ENCODE peak calls at places on chromosomes 11 and 22, in six cellular contexts. N, A, O, H, Z and D are unnamed samples.

GRCh38 chr11:116498161-116498560 is 274.6 kb downstream of the BUD13 start:
- DNase-seq in N (no peak), A (no peak), O (no peak), H (no peak), Z (no peak), D (no peak)

GRCh38 chr11:61854206-61854875 is 26.2 kb downstream of the FADS2 start:
- DNase-seq in N (no peak), A (no peak), O (no peak), H (no peak), Z (no peak), D (no peak)

GRCh38 chr22:47175761-47176359 is 413.4 kb downstream of the TBC1D22A start:
- DNase-seq in N (no peak), A (no peak), O (peak; percentile 45), H (no peak), Z (peak; percentile 8), D (no peak)

GRCh38 chr11:102760355-102761035 is 19.9 kb downstream of the MMP10 start:
- DNase-seq in N (peak; percentile 99), A (no peak), O (no peak), H (peak; percentile 23), Z (no peak), D (peak; percentile 98)

GRCh38 chr11:117010808-117011540 is 87.3 kb downstream of the SIK3 start:
- DNase-seq in N (peak; percentile 89), A (no peak), O (no peak), H (no peak), Z (no peak), D (peak; percentile 95)

GRCh38 chr11:14687943-14688627 is 44.5 kb downstream of the PDE3B start:
- DNase-seq in N (no peak), A (no peak), O (no peak), H (no peak), Z (no peak), D (no peak)

GRCh38 chr11:69364901-69365300 is 70.9 kb downstream of the MYEOV start:
- DNase-seq in N (peak; percentile 90), A (no peak), O (no peak), H (no peak), Z (no peak), D (no peak)

GRCh38 chr22:37749223-37749622 is 52.4 kb downstream of the TRIOBP start:
- DNase-seq in N (no peak), A (no peak), O (no peak), H (no peak), Z (no peak), D (no peak)

GRCh38 chr11:37040921-37041320 is 442.9 kb upstream of the RAG2 start:
- DNase-seq in N (no peak), A (no peak), O (no peak), H (no peak), Z (no peak), D (no peak)

GRCh38 chr11:65213322-65214211 is 31.8 kb downstream of the CAPN1 start:
- DNase-seq in N (no peak), A (no peak), O (peak; percentile 49), H (no peak), Z (no peak), D (no peak)

GRCh38 chr11:133981156-133981555 is 24.4 kb upstream of the IGSF9B start:
- DNase-seq in N (no peak), A (peak; percentile 72), O (no peak), H (no peak), Z (no peak), D (no peak)

GRCh38 chr11:45455536-45455935 is 169.4 kb upstream of the SYT13 start:
- DNase-seq in N (peak; percentile 49), A (no peak), O (no peak), H (no peak), Z (no peak), D (no peak)

GRCh38 chr11:67098799-67099198 is 20.3 kb upstream of the KDM2A start:
- DNase-seq in N (no peak), A (peak; percentile 33), O (no peak), H (no peak), Z (no peak), D (no peak)

GRCh38 chr11:73186294-73186850 is 31.7 kb upstream of the P2RY2 start:
- DNase-seq in N (no peak), A (no peak), O (peak; percentile 43), H (no peak), Z (no peak), D (no peak)

GRCh38 chr11:125327494-125328130 is 163.1 kb downstream of the PKNOX2 start:
- DNase-seq in N (no peak), A (no peak), O (no peak), H (no peak), Z (no peak), D (no peak)

GRCh38 chr11:126327280-126328000 is 23.6 kb downstream of the DCPS start:
- DNase-seq in N (no peak), A (no peak), O (no peak), H (no peak), Z (no peak), D (no peak)

GRCh38 chr11:67418476-67419281 is 3.2 kb downstream of the CARNS1 start:
- DNase-seq in N (no peak), A (peak; percentile 59), O (peak; percentile 78), H (no peak), Z (peak; percentile 55), D (no peak)

GRCh38 chr22:24412274-24412673 is 15.1 kb upstream of the ADORA2A start:
- DNase-seq in N (no peak), A (no peak), O (no peak), H (no peak), Z (no peak), D (no peak)
- H3K4me3 ChIP-seq in N (no peak overlapping the region), A (no peak overlapping the region), O (no peak overlapping the region), H (no peak overlapping the region), Z (no peak overlapping the region), D (no peak overlapping the region)

DNA sequence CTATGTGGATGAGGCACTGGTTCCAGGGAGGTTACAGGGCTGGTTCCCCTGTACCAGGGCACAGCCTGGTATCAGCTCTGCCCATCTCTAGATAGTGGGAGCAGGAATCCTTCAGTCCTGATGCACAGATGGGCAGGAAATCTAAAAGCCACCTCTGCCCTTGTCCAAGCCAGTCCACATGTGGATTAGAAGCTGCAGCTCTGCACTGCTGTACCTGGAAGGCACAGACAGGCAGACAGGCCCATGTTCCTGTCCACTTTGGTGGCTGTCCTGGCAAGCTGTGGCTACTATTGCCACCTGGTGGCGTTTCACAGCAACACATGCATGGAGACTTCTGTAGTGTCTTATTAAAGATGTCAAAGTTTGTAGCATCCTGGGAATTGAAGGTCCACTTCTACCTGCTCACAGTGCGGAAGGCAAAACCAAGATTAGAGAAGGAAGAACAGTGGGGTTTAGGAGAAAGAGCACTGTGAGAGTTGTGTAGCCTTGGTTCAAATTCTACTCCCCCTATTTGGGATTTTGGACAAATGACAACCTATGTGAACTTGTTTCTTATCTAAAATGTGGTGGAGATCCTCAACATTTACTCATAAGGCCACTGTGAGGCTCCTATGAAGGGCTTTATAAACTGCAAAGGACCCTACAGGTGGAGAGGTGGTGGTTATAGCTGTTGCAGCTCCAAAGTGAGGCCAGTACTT is 30.1 kb downstream of the NAV2 start:
- DNase-seq in N (peak; percentile 82), A (peak; percentile 80), O (peak; percentile 90), H (peak; percentile 88), Z (peak; percentile 87), D (no peak)
- TF ChIP-seq CTCF in N (peak; percentile 82), A (peak; percentile 80), O (peak; percentile 79), H (peak; percentile 94), Z (peak; percentile 86), D (peak; percentile 84)

GRCh38 chr22:25748140-25748539 is 6.2 kb downstream of the MYO18B start:
- DNase-seq in N (no peak), A (no peak), O (no peak), H (no peak), Z (no peak), D (no peak)
- H3K4me3 ChIP-seq in N (no peak overlapping the region), A (no peak overlapping the region), O (no peak overlapping the region), H (no peak overlapping the region), Z (no peak overlapping the region), D (no peak overlapping the region)

GRCh38 chr11:75802913-75803820 is 11.8 kb upstream of the UVRAG start:
- DNase-seq in N (peak; percentile 80), A (peak; percentile 82), O (peak; percentile 92), H (peak; percentile 83), Z (peak; percentile 78), D (no peak)

GRCh38 chr11:75802022-75802912 is 12.7 kb upstream of the UVRAG start:
- DNase-seq in N (no peak), A (no peak), O (no peak), H (no peak), Z (no peak), D (no peak)

GRCh38 chr11:75801362-75802021 is 13.5 kb upstream of the UVRAG start:
- DNase-seq in N (no peak), A (no peak), O (no peak), H (no peak), Z (no peak), D (no peak)

GRCh38 chr11:75800136-75800675 is 14.8 kb upstream of the UVRAG start:
- DNase-seq in N (no peak), A (no peak), O (no peak), H (no peak), Z (no peak), D (no peak)

GRCh38 chr11:75800728-75801361 is 14.2 kb upstream of the UVRAG start:
- DNase-seq in N (no peak), A (no peak), O (no peak), H (no peak), Z (no peak), D (no peak)
- TF ChIP-seq CTCF in N (no peak), A (no peak), O (no peak), H (no peak), Z (no peak), D (no peak)

GRCh38 chr22:50526849-50527801 is 1.7 kb upstream of the SCO2 start:
- DNase-seq in N (peak; percentile 43), A (peak; percentile 64), O (peak; percentile 79), H (no peak), Z (peak; percentile 50), D (no peak)
- H3K4me3 ChIP-seq in N (peak overlapping the region; percentile 77), A (peak overlapping the region; percentile 82), O (peak overlapping the region; percentile 76), H (peak overlapping the region; percentile 67), Z (peak overlapping the region; percentile 72), D (peak overlapping the region; percentile 75)

GRCh38 chr22:42428025-42428424 is 4.2 kb downstream of the NFAM1 start:
- DNase-seq in N (no peak), A (no peak), O (no peak), H (no peak), Z (no peak), D (no peak)

GRCh38 chr22:42431401-42432019 is 693 bp downstream of the NFAM1 start:
- DNase-seq in N (no peak), A (no peak), O (no peak), H (no peak), Z (no peak), D (no peak)

GRCh38 chr22:42427211-42427610 is 5.0 kb downstream of the NFAM1 start:
- DNase-seq in N (no peak), A (no peak), O (no peak), H (no peak), Z (no peak), D (no peak)

GRCh38 chr22:42430486-42431125 is 1.6 kb downstream of the NFAM1 start:
- DNase-seq in N (no peak), A (no peak), O (no peak), H (no peak), Z (no peak), D (no peak)

DNA sequence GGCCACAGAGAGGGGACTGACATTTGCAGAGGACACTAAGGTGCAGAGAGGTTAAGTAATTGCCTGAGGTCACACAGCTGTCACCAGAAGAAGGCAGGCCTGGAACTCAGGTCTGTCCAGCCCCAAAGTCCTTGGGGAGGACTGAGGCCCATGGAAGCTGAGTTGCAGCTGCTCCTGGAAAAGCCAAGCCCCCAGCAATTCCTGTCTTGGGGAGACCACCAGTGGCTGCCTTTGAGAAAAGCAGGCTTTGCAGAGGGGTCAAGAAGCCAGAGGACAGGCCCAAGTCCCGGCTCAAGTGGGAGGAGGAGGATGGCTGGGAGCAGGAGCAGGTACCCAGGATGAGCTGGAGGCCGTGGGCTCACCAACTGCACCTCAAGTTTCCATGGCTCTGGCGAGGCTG is 3.4 kb downstream of the NFAM1 start:
- DNase-seq in N (no peak), A (no peak), O (no peak), H (peak; percentile 3), Z (no peak), D (no peak)
- TF ChIP-seq CTCF in N (no peak), A (no peak), O (no peak), H (no peak), Z (no peak), D (no peak)